ENCODE peak calls at places on chromosomes 13 and 19, in eight cellular contexts. L is activated T-cell treated with anti-CD3 and anti-CD28 coated beads, Interleukin-2, amount 50 U/mL, for 4 hours; C is NCI-H460; V is NCI-H1092 treated with DMSO at 0.1 percent for 48 hours; G is activated CD8-positive, alpha-beta memory T cell treated with anti-CD3 and anti-CD28 coated beads, Interleukin-2, amount 10 ng/mL, durations not matched to agents 7 days and 5 days; O is effector memory CD4-positive, alpha-beta T cell; X is stimulated activated CD4-positive, alpha-beta T cell treated with anti-CD3 and anti-CD28 coated beads, TNF-alpha, amount 100 ng/mL, for 48 hours; Z is tibial artery. B is an unnamed sample.
A peak's percentile ranks its signal among the peaks of the same experiment; 100 is the strongest.

GRCh38 chr19:3723883-3724282 is 15.7 kb downstream of the TJP3 start:
- DNase-seq in L (no peak), C (no peak), V (no peak), G (no peak), O (no peak), X (no peak), Z (no peak), B (no peak)

GRCh38 chr13:23432589-23432988 is 913 bp downstream of the SACS start:
- DNase-seq in L (no peak), C (no peak), V (no peak), G (no peak), O (no peak), X (no peak), Z (no peak), B (peak; percentile 16)

GRCh38 chr19:21422244-21422643 is 25.3 kb downstream of the ZNF493 start:
- DNase-seq in L (no peak), C (no peak), V (no peak), G (no peak), O (no peak), X (no peak), Z (no peak), B (no peak)

GRCh38 chr13:98272549-98272948 is 95.5 kb upstream of the RNF113B start:
- DNase-seq in L (no peak), C (no peak), V (no peak), G (no peak), O (no peak), X (no peak), Z (no peak), B (no peak)

GRCh38 chr13:31369213-31369612 is 169.4 kb downstream of the B3GLCT start:
- DNase-seq in L (no peak), C (no peak), V (no peak), G (no peak), O (no peak), X (no peak), Z (no peak), B (no peak)

GRCh38 chr13:94110011-94110410 is 369.5 kb downstream of the DCT start:
- DNase-seq in L (no peak), C (no peak), V (no peak), G (no peak), O (no peak), X (no peak), Z (no peak), B (no peak)

GRCh38 chr13:77874406-77874805 is 44.2 kb downstream of the EDNRB start:
- DNase-seq in L (no peak), C (no peak), V (no peak), G (no peak), O (no peak), X (no peak), Z (no peak), B (peak; percentile 53)

GRCh38 chr13:31424130-31424729 is 224.5 kb downstream of the B3GLCT start:
- DNase-seq in L (peak; percentile 16), C (peak; percentile 62), V (peak; percentile 55), G (peak; percentile 75), O (peak; percentile 9), X (peak; percentile 55), Z (peak; percentile 86), B (peak; percentile 84)

GRCh38 chr13:30927595-30927994 is 4.9 kb upstream of the TEX26 start:
- DNase-seq in L (no peak), C (no peak), V (no peak), G (no peak), O (no peak), X (peak; percentile 13), Z (no peak), B (no peak)

GRCh38 chr13:113537909-113538688 is 46.5 kb upstream of the TFDP1 start:
- DNase-seq in L (no peak), C (no peak), V (no peak), G (no peak), O (no peak), X (no peak), Z (peak; percentile 44), B (no peak)

GRCh38 chr13:42048625-42049453 is at the start of gene DGKH:
- DNase-seq in L (peak; percentile 45), C (peak; percentile 36), V (peak; percentile 70), G (peak; percentile 71), O (peak; percentile 57), X (peak; percentile 35), Z (peak; percentile 93), B (peak; percentile 85)

GRCh38 chr19:47324502-47324901 is 7.5 kb upstream of the C5AR2 start:
- DNase-seq in L (no peak), C (no peak), V (no peak), G (no peak), O (no peak), X (no peak), Z (peak; percentile 74), B (no peak)

GRCh38 chr13:110396913-110397379 is 89.9 kb downstream of the COL4A2 start:
- DNase-seq in L (no peak), C (no peak), V (no peak), G (no peak), O (no peak), X (no peak), Z (peak; percentile 98), B (peak; percentile 100)

GRCh38 chr13:37381502-37381901 is 217.1 kb downstream of the POSTN start:
- DNase-seq in L (no peak), C (no peak), V (no peak), G (no peak), O (no peak), X (no peak), Z (no peak), B (no peak)

GRCh38 chr13:67118277-67118676 is 111.9 kb downstream of the PCDH9 start:
- DNase-seq in L (no peak), C (no peak), V (no peak), G (no peak), O (no peak), X (no peak), Z (no peak), B (no peak)

GRCh38 chr19:16327911-16328823 is 3.5 kb downstream of the KLF2 start:
- DNase-seq in L (peak; percentile 15), C (no peak), V (no peak), G (peak; percentile 76), O (peak; percentile 58), X (no peak), Z (peak; percentile 94), B (peak; percentile 38)

GRCh38 chr19:49421039-49421877 is 2.0 kb downstream of the PTH2 start:
- DNase-seq in L (no peak), C (peak; percentile 26), V (peak; percentile 60), G (peak; percentile 56), O (no peak), X (peak; percentile 34), Z (no peak), B (peak; percentile 27)

B was measured in astrocyte of the spinal cord.